ENCODE peak calls at places on chromosomes 1 and 21, in four cellular contexts. M is HepG2, E is SK-N-SH, D is HCT116. C is an unnamed sample.

GRCh38 chr21:45981641-45982255 is at the start of gene COL6A1:
- DNase-seq in E (peak; percentile 96), D (no peak), M (no peak), C (peak; percentile 85)

GRCh38 chr1:223341111-223341510 is 22.9 kb downstream of the SUSD4 start:
- DNase-seq in E (no peak), D (no peak), M (no peak), C (no peak)

GRCh38 chr1:113146242-113147072 is 73.5 kb downstream of the LRIG2 start:
- DNase-seq in E (peak; percentile 78), D (no peak), M (peak; percentile 87), C (peak; percentile 51)

GRCh38 chr1:234529661-234530237 is 50.8 kb upstream of the TARBP1 start:
- DNase-seq in M (no peak), D (no peak), E (no peak), C (no peak)

GRCh38 chr1:91828583-91829281 is 57.2 kb downstream of the TGFBR3 start:
- DNase-seq in E (no peak), D (no peak), M (no peak), C (no peak)

GRCh38 chr21:27674037-27674436 is 707.1 kb upstream of the ADAMTS5 start:
- DNase-seq in E (no peak), M (no peak), D (no peak), C (no peak)

GRCh38 chr1:221839794-221840395 is 98.0 kb upstream of the DUSP10 start:
- DNase-seq in D (peak; percentile 57), M (peak; percentile 26), E (no peak), C (no peak)

GRCh38 chr1:63730211-63730610 is 43.6 kb upstream of the ROR1 start:
- DNase-seq in E (peak; percentile 14), D (no peak), M (no peak), C (no peak)

GRCh38 chr1:10384219-10384618 is 14.6 kb upstream of the PGD start:
- DNase-seq in D (no peak), M (no peak), E (no peak), C (no peak)

GRCh38 chr1:37449936-37450335 is 24.4 kb upstream of the ZC3H12A start:
- DNase-seq in D (no peak), E (no peak), M (no peak), C (no peak)

GRCh38 chr1:19353596-19353995 is 41.5 kb downstream of the SLC66A1 start:
- DNase-seq in E (no peak), D (no peak), M (no peak), C (no peak)

GRCh38 chr1:170807432-170807831 is 127.9 kb upstream of the MROH9 start:
- DNase-seq in M (no peak), E (no peak), D (peak; percentile 56), C (no peak)

DNA sequence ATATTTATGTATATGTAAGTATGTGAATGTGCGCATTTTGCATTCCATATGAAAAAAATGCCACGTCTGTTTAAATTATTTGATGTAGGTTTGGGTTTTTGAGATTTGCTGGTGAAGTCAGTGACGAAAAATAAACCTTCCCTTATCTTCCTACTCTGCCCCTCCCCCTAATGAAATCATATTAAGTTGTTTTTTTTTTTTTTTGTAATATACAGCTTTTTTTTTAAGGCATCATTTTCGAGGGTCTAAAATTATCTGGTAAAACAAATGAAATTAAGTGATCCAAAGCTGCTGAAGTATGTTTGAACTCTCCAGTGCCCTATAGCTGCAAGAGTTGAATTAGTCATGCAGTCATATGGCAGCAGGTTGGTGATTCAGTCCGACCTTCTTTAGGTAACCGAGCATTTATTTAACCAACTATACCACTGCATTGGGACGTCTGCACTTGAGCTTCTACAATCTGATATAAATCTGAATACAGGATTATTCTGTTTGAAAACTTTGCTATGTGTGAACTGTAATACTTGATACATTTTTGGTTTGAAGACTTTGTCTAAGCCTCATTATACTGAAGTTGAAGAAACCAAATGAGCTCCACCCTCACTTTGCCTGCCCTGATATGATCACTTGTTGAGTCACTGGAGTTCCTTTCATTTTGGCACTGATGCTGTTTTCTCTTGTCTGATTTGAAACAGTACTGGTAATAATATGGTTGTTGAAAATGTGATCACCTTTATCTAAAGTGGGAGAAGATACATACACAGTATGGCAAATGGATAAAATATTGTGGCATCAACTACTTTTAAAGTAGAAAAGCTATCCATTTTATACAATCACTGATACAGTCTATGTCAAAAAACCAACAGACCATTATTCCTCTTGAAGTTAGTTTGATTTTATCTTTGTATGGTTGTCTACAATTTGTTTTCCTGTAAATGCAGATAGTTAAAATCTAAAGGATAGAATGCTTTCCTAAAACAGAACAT is 11.7 kb downstream of the PDIK1L start:
- DNase-seq in D (no peak), M (no peak), E (no peak), C (no peak)
- TF ChIP-seq ELF1 in D (no peak), M (no peak), E (no peak), C (no peak)

GRCh38 chr1:16251381-16251780 is 14.4 kb upstream of the CPLANE2 start:
- DNase-seq in E (no peak), M (no peak), D (no peak), C (no peak)

GRCh38 chr1:16250547-16251251 is 13.7 kb upstream of the CPLANE2 start:
- DNase-seq in E (no peak), D (no peak), M (no peak), C (no peak)

GRCh38 chr1:16248603-16249534 is 11.9 kb upstream of the CPLANE2 start:
- DNase-seq in D (peak; percentile 13), E (peak; percentile 80), M (no peak), C (peak; percentile 90)

GRCh38 chr1:16248007-16248436 is 11.0 kb upstream of the CPLANE2 start:
- DNase-seq in M (no peak), D (no peak), E (no peak), C (no peak)

DNA sequence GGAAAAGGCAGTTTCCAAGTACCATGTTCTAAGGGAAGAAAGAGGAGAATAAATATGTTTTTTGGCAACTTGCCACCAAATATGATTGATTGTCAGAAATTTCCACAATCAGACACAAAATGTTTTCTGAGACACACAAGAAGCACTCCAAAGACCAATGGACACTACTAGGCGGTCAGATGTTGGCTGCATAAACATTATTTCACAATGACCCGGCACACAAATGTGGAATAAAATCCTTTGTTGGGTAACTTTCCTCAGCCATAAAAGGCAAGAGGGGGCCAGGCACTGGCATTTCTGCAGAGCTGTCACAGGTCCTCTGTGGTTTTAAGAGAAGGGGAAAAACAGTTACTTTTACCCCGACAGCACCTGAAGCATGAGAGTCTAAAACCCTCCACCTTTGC is 12.9 kb upstream of the CPLANE2 start:
- DNase-seq in M (peak; percentile 25), E (no peak), D (no peak), C (no peak)
- TF ChIP-seq ELF1 in M (no peak), E (no peak), D (no peak), C (no peak)

GRCh38 chr1:84356881-84357280 is 41.4 kb upstream of the DNASE2B start:
- DNase-seq in D (no peak), M (no peak), E (no peak), C (no peak)

GRCh38 chr1:84355556-84355955 is 42.7 kb upstream of the DNASE2B start:
- DNase-seq in D (no peak), M (no peak), E (no peak), C (no peak)

GRCh38 chr1:84352298-84353106 is 45.8 kb upstream of the DNASE2B start:
- DNase-seq in D (no peak), E (peak; percentile 9), M (no peak), C (no peak)

GRCh38 chr1:84350550-84350949 is 47.7 kb upstream of the DNASE2B start:
- DNase-seq in M (no peak), E (no peak), D (no peak), C (no peak)

DNA sequence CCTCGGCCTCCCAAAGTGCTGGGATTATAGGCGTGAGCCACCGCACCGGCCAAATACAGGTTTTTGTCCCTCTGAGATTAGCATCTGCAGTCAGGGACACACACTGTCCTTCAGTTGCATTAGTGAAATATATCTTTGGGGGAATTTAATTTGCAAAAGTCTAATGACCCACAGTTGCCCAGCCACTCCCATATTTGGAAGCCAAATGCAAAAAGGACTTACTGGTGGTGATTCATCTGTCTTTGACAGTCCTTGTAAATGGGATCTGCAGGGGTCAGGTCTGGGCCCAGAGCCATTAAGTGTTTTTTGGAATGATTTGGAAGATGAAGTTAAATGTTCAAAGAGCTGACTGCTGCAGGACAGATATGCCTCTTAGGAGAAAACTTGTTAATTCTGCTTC is 44.6 kb upstream of the DNASE2B start:
- DNase-seq in D (no peak), M (no peak), E (peak; percentile 36), C (no peak)
- TF ChIP-seq ELF1 in D (no peak), M (no peak), E (no peak), C (no peak)

DNA sequence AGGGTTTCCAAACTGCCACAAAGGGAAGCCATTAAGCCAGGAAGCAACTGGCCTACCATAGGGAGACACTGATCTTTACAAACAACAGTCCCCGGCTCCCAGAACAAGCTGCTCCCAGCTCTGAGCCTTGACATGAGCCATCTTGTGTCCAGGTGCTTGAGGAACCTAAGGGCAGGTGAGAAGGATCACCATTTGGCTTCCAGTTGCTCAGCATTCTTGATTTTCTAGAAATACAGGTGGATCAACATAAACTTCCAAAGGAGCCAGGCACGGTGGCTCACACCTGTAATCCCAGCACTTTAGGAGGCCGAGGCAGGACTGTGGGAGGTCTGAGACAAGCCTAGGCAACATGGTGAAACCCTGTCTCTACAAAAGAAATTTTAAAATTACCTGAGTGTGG is 21.6 kb downstream of the ZBTB17 start:
- DNase-seq in E (no peak), M (no peak), D (no peak), C (no peak)
- TF ChIP-seq ELF1 in E (no peak), M (no peak), D (no peak), C (no peak)

DNA sequence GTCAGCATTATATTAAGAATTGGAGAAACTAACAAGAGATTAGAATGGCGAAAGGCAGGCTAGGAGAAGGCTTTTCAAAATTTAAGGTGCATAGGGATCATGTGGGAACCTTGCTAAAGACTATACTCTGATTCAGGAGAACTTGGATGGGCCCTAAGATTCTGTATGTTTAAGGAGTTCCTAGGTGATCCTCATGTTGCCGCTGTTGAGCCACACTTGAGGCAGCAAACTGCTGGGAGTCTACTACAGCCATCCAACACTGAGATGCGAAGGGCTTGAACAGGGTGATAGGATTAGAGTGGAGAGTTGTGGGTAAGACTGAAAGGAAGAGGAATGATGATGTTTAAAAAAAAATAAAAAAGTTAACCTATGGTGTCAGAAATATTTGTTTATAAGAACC is 1013.2 kb downstream of the MRPL39 start:
- DNase-seq in M (no peak), E (no peak), D (no peak), C (no peak)
- TF ChIP-seq ELF1 in M (no peak), E (no peak), D (no peak), C (no peak)

DNA sequence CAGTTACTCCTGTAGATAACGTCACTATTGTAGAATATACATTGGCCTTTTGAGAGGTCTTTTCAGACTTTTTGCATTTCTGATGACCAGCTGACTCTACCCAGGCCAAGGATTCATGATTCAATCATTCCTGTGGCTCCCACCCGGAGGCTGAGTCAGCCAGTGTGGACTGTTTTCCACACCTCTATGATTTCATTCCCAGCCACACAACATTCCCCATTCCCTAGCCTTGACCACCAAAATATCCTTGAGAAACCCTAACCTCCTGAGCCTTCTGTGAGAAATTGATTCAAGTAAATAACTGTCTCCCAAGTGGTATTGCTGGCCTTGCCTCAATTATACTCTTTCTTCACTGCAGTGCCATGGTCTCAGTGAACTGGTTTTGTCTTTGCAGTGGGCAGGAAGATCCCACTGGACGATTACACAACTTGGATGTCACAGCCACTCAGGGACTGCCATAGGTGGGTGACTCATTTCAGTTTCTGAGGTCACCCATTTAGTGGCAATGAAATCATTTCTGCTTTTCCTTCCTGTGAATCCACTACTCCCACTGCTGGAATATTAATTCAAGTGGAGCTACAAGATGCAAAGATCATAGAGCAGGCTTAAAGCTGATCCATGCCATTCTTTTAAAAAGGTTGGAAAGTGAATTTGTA is 518.6 kb upstream of the ZP4 start:
- DNase-seq in M (no peak), D (no peak), E (no peak), C (no peak)
- TF ChIP-seq ELF1 in M (no peak), D (no peak), E (no peak), C (no peak)

C was measured in K562.